ENCODE peak calls at places on chromosome 13, in nine cellular contexts. H is cerebellum; U is RPMI7951; T is neuronal stem cell; J is hypothalamus; D is GM04503; P is activated T-helper 1 cell treated with anti-CD3 and anti-CD28 coated beads, Interleukin-12 subunit alpha, Interleukin-12 subunit beta, Interleukin-2, Interleukin-4 antibody, amounts not matched to agents 30 ng/mL and 10 ng/mL and 1 ng/mL, durations not matched to agents 14 hours and 24 hours and 36 hours; E is stimulated activated CD8-positive, alpha-beta memory T cell treated with anti-CD3 and anti-CD28 coated beads, Interleukin-4, amount 100 ng/mL, for 48 hours; X is left cardiac atrium. A is an unnamed sample.

GRCh38 chr13:57632276-57633140 is 964 bp downstream of the PCDH17 start:
- DNase-seq in H (no peak), D (no peak), P (no peak), X (peak; percentile 24), U (no peak), T (no peak), J (peak; percentile 45), E (no peak), A (peak; percentile 72)

GRCh38 chr13:29465741-29466293 is 129.7 kb downstream of the SLC7A1 start:
- DNase-seq in X (peak; percentile 63), P (no peak), H (no peak), T (no peak), E (no peak), D (no peak), J (no peak), U (peak; percentile 81), A (no peak)

GRCh38 chr13:94656766-94657165 is 55.1 kb downstream of the GPR180 start:
- DNase-seq in E (peak; percentile 32), U (peak; percentile 71), X (no peak), J (no peak), H (no peak), P (no peak), T (no peak), D (peak; percentile 91), A (no peak)

GRCh38 chr13:73902847-73903246 is 231.4 kb downstream of the KLF12 start:
- DNase-seq in J (no peak), D (no peak), H (no peak), T (no peak), P (no peak), E (no peak), X (no peak), U (no peak), A (no peak)

GRCh38 chr13:37173214-37173613 is 67.8 kb upstream of the CSNK1A1L start:
- DNase-seq in P (no peak), E (no peak), U (peak; percentile 73), T (no peak), D (peak; percentile 76), J (no peak), H (no peak), X (no peak), A (no peak)

GRCh38 chr13:39273953-39274352 is 235.7 kb downstream of the NHLRC3 start:
- DNase-seq in P (no peak), X (no peak), U (peak; percentile 16), J (no peak), E (no peak), T (no peak), D (no peak), H (peak; percentile 29), A (peak; percentile 4)

GRCh38 chr13:40878321-40878720 is 88.9 kb downstream of the SLC25A15 start:
- DNase-seq in T (no peak), P (no peak), U (no peak), D (no peak), J (no peak), E (no peak), X (no peak), H (no peak), A (no peak)

GRCh38 chr13:47904891-47905290 is 96.2 kb downstream of the SUCLA2 start:
- DNase-seq in D (no peak), H (no peak), U (no peak), T (no peak), P (no peak), E (no peak), X (no peak), J (no peak), A (no peak)

GRCh38 chr13:94713556-94714182 is 1.3 kb upstream of the SOX21 start:
- DNase-seq in E (no peak), P (no peak), H (no peak), U (no peak), T (no peak), J (peak; percentile 58), X (no peak), D (no peak), A (no peak)

GRCh38 chr13:113853518-113854237 is 10.2 kb downstream of the GAS6 start:
- DNase-seq in J (no peak), U (no peak), X (no peak), E (peak; percentile 13), D (no peak), H (no peak), P (no peak), T (no peak), A (no peak)

GRCh38 chr13:94435604-94436226 is 43.8 kb downstream of the DCT start:
- DNase-seq in D (peak; percentile 17), E (no peak), H (peak; percentile 40), J (no peak), T (peak; percentile 30), P (no peak), U (peak; percentile 34), X (no peak), A (peak; percentile 51)

GRCh38 chr13:41463823-41464602 is 6.7 kb downstream of the RGCC start:
- DNase-seq in H (no peak), P (peak; percentile 43), U (no peak), X (no peak), D (no peak), E (peak; percentile 72), J (no peak), T (no peak), A (no peak)

GRCh38 chr13:75704942-75705320 is 68.8 kb downstream of the LMO7 start:
- DNase-seq in U (peak; percentile 28), H (no peak), T (no peak), D (no peak), X (no peak), E (no peak), J (no peak), P (no peak), A (no peak)

GRCh38 chr13:49315036-49315565 is 67.4 kb downstream of the CDADC1 start:
- DNase-seq in H (no peak), X (no peak), J (no peak), T (no peak), D (no peak), E (no peak), U (peak; percentile 26), P (no peak), A (no peak)

GRCh38 chr13:30807392-30807791 is 72.0 kb downstream of the ALOX5AP start:
- DNase-seq in T (no peak), X (no peak), P (no peak), E (no peak), H (no peak), J (no peak), D (no peak), U (peak; percentile 25), A (no peak)